ENCODE peak calls at places on chromosomes 5 and 9, in ten cellular contexts. V is activated CD8-positive, alpha-beta memory T cell treated with anti-CD3 and anti-CD28 coated beads for 4 hours; E is CD8-positive, alpha-beta T cell; F is stimulated activated CD4-positive, alpha-beta T cell treated with anti-CD3 and anti-CD28 coated beads, Interleukin-1b, Interleukin-23, amount 100 ng/mL, for 48 hours; J is HuH-7; Z is caudate nucleus; G is BJ; T is SHP77; N is endothelial cell of umbilical vein; K is fibroblast of the conjunctiva. H is an unnamed sample.

GRCh38 chr5:179368806-179369529 is 23.7 kb upstream of the ADAMTS2 start:
- DNase-seq in V (no peak), E (no peak), F (no peak), J (no peak), Z (no peak), G (no peak), T (no peak), N (no peak), K (no peak), H (no peak)

GRCh38 chr9:22241024-22241423 is 205.6 kb upstream of the DMRTA1 start:
- DNase-seq in V (no peak), E (no peak), F (no peak), J (no peak), Z (no peak), G (no peak), T (no peak), N (no peak), K (no peak), H (no peak)

GRCh38 chr5:53256746-53257145 is 147.2 kb upstream of the MOCS2 start:
- DNase-seq in V (no peak), E (no peak), F (no peak), J (no peak), Z (no peak), G (no peak), T (no peak), N (no peak), K (no peak), H (no peak)

GRCh38 chr5:72138943-72139467 is 31.7 kb downstream of the MAP1B start:
- DNase-seq in V (no peak), E (no peak), F (peak), J (no peak), Z (no peak), G (peak), T (no peak), N (no peak), K (peak), H (peak)

GRCh38 chr9:36939655-36940578 is 94.2 kb downstream of the PAX5 start:
- DNase-seq in V (no peak), E (no peak), F (no peak), J (no peak), Z (no peak), G (no peak), T (no peak), N (no peak), K (no peak), H (no peak)

GRCh38 chr5:146467729-146468128 is 20.6 kb downstream of the TCERG1 start:
- DNase-seq in V (no peak), E (no peak), F (no peak), J (no peak), Z (no peak), G (no peak), T (no peak), N (no peak), K (no peak), H (no peak)

GRCh38 chr9:136093331-136093986 is 1.6 kb downstream of the NACC2 start:
- DNase-seq in V (no peak), E (no peak), F (no peak), J (peak), Z (no peak), G (no peak), T (no peak), N (no peak), K (no peak), H (no peak)

GRCh38 chr9:33464045-33464636 is 9.6 kb downstream of the NOL6 start:
- DNase-seq in V (no peak), E (no peak), F (no peak), J (no peak), Z (no peak), G (no peak), T (no peak), N (no peak), K (no peak), H (no peak)

GRCh38 chr9:107227696-107228258 is 55.3 kb upstream of the RAD23B start:
- DNase-seq in V (no peak), E (no peak), F (no peak), J (no peak), Z (no peak), G (no peak), T (no peak), N (no peak), K (no peak), H (no peak)

GRCh38 chr9:121566401-121567141 is 66.9 kb upstream of the GGTA1 start:
- DNase-seq in V (no peak), E (no peak), F (no peak), J (no peak), Z (no peak), G (no peak), T (no peak), N (peak), K (no peak), H (no peak)

GRCh38 chr9:73880101-73880500 is 617.0 kb upstream of the RORB start:
- DNase-seq in V (no peak), E (no peak), F (no peak), J (no peak), Z (no peak), G (no peak), T (no peak), N (no peak), K (peak), H (no peak)

GRCh38 chr9:124450241-124450924 is at the start of gene ADGRD2:
- DNase-seq in V (no peak), E (no peak), F (no peak), J (no peak), Z (no peak), G (no peak), T (peak), N (peak), K (no peak), H (no peak)

GRCh38 chr5:31047007-31047406 is 146.5 kb upstream of the CDH6 start:
- DNase-seq in V (no peak), E (no peak), F (no peak), J (no peak), Z (no peak), G (no peak), T (no peak), N (no peak), K (no peak), H (no peak)

GRCh38 chr5:9468070-9468388 is 77.8 kb downstream of the SEMA5A start:
- DNase-seq in V (no peak), E (no peak), F (no peak), J (no peak), Z (no peak), G (peak), T (no peak), N (no peak), K (peak), H (no peak)

GRCh38 chr9:78089111-78089510 is 57.5 kb upstream of the GNAQ start:
- DNase-seq in V (no peak), E (no peak), F (no peak), J (no peak), Z (no peak), G (no peak), T (no peak), N (no peak), K (no peak), H (no peak)

GRCh38 chr5:65577141-65577540 is 14.0 kb downstream of the PPWD1 start:
- DNase-seq in V (no peak), E (no peak), F (no peak), J (no peak), Z (no peak), G (no peak), T (no peak), N (no peak), K (no peak), H (no peak)

GRCh38 chr9:93091056-93091452 is 5.0 kb upstream of the CARD19 start:
- DNase-seq in V (no peak), E (no peak), F (no peak), J (no peak), Z (no peak), G (no peak), T (no peak), N (no peak), K (no peak), H (no peak)

GRCh38 chr5:9207820-9208418 is 338.0 kb downstream of the SEMA5A start:
- DNase-seq in V (no peak), E (no peak), F (no peak), J (peak), Z (no peak), G (no peak), T (peak), N (peak), K (peak), H (no peak)

GRCh38 chr5:75265731-75266130 is 29.1 kb upstream of the ANKRD31 start:
- DNase-seq in V (no peak), E (no peak), F (no peak), J (peak), Z (no peak), G (no peak), T (no peak), N (peak), K (no peak), H (peak)

GRCh38 chr5:139445325-139446170 is 6.2 kb upstream of the DNAJC18 start:
- DNase-seq in V (no peak), E (no peak), F (no peak), J (no peak), Z (no peak), G (no peak), T (no peak), N (peak), K (peak), H (no peak)

GRCh38 chr5:118336468-118336867 is 651.9 kb downstream of the DTWD2 start:
- DNase-seq in V (no peak), E (no peak), F (no peak), J (no peak), Z (no peak), G (no peak), T (no peak), N (no peak), K (no peak), H (no peak)

GRCh38 chr9:134163374-134164196 is 779 bp downstream of the RNU6ATAC start:
- DNase-seq in V (peak), E (peak), F (peak), J (peak), Z (peak), G (no peak), T (peak), N (peak), K (no peak), H (no peak)

GRCh38 chr9:130137870-130138653 is 34.1 kb upstream of the NCS1 start:
- DNase-seq in V (no peak), E (no peak), F (no peak), J (no peak), Z (no peak), G (peak), T (no peak), N (peak), K (peak), H (no peak)

GRCh38 chr9:36250079-36250478 is 8.2 kb downstream of the GNE start:
- DNase-seq in V (no peak), E (no peak), F (no peak), J (no peak), Z (no peak), G (no peak), T (no peak), N (no peak), K (no peak), H (no peak)

GRCh38 chr5:92552206-92553160 is 1028.5 kb downstream of the NR2F1-AS1 start:
- DNase-seq in V (no peak), E (no peak), F (no peak), J (no peak), Z (no peak), G (peak), T (peak), N (peak), K (peak), H (no peak)

GRCh38 chr5:113806823-113807222 is 293.3 kb downstream of the YTHDC2 start:
- DNase-seq in V (no peak), E (no peak), F (no peak), J (no peak), Z (no peak), G (no peak), T (no peak), N (no peak), K (peak), H (no peak)

GRCh38 chr5:17019324-17019723 is 83.2 kb upstream of the MYO10 start:
- DNase-seq in V (no peak), E (no peak), F (no peak), J (no peak), Z (no peak), G (no peak), T (no peak), N (no peak), K (no peak), H (no peak)

GRCh38 chr9:107312651-107313050 is 29.6 kb downstream of the RAD23B start:
- DNase-seq in V (no peak), E (no peak), F (no peak), J (no peak), Z (no peak), G (peak), T (no peak), N (no peak), K (no peak), H (no peak)

GRCh38 chr5:96595300-96596090 is 66.7 kb upstream of the CAST start:
- DNase-seq in V (no peak), E (no peak), F (no peak), J (peak), Z (no peak), G (no peak), T (no peak), N (peak), K (no peak), H (no peak)